ENCODE peak calls at places on chromosome 1, in five cellular contexts. One of them, this sample, is unnamed. For H3K4me1, the result is how much of the 10 kb centered on the place peaks cover.

GRCh38 chr1:153400244-153400643 is 9.4 kb upstream of the S100A8 start:
- DNase-seq in IMR-90: no peak
- DNase-seq in psoas muscle: no peak
- DNase-seq in aorta: no peak
- DNase-seq in neural progenitor cell: no peak
- DNase-seq in this sample: no peak

GRCh38 chr1:177442580-177442979 is 271.8 kb downstream of the BRINP2 start:
- DNase-seq in aorta: no peak
- DNase-seq in IMR-90: no peak
- DNase-seq in neural progenitor cell: no peak
- DNase-seq in psoas muscle: no peak
- DNase-seq in this sample: no peak

GRCh38 chr1:182698977-182699672 is 14.7 kb upstream of the RGS8 start:
- DNase-seq in aorta: peak
- DNase-seq in psoas muscle: peak
- DNase-seq in neural progenitor cell: no peak
- DNase-seq in IMR-90: no peak
- DNase-seq in this sample: peak

GRCh38 chr1:52629021-52629643 is 3.8 kb upstream of the SHISAL2A start:
- DNase-seq in psoas muscle: no peak
- DNase-seq in IMR-90: peak
- DNase-seq in aorta: no peak
- DNase-seq in neural progenitor cell: peak
- DNase-seq in this sample: no peak

GRCh38 chr1:184545601-184546000 is 158.8 kb downstream of the C1orf21 start:
- DNase-seq in IMR-90: peak
- DNase-seq in aorta: no peak
- DNase-seq in psoas muscle: no peak
- DNase-seq in neural progenitor cell: no peak
- DNase-seq in this sample: no peak

GRCh38 chr1:159190441-159190840 is 14.2 kb upstream of the ACKR1 start:
- DNase-seq in IMR-90: no peak
- DNase-seq in neural progenitor cell: no peak
- DNase-seq in psoas muscle: no peak
- DNase-seq in aorta: no peak
- DNase-seq in this sample: no peak

GRCh38 chr1:105909811-105910210 is 1146.7 kb upstream of the PRMT6 start:
- DNase-seq in aorta: no peak
- DNase-seq in neural progenitor cell: peak
- DNase-seq in IMR-90: no peak
- DNase-seq in psoas muscle: no peak
- DNase-seq in this sample: no peak

GRCh38 chr1:27528701-27529637 is 39.0 kb upstream of the WASF2 start:
- DNase-seq in psoas muscle: peak
- DNase-seq in neural progenitor cell: peak
- DNase-seq in aorta: peak
- DNase-seq in IMR-90: peak
- DNase-seq in this sample: peak

GRCh38 chr1:207903767-207904166 is 7.2 kb downstream of the CD34 start:
- DNase-seq in aorta: no peak
- DNase-seq in neural progenitor cell: no peak
- DNase-seq in IMR-90: no peak
- DNase-seq in psoas muscle: no peak
- DNase-seq in this sample: no peak

GRCh38 chr1:154886281-154887036 is 16.4 kb upstream of the KCNN3 start:
- DNase-seq in neural progenitor cell: no peak
- DNase-seq in psoas muscle: no peak
- DNase-seq in aorta: no peak
- DNase-seq in IMR-90: no peak
- DNase-seq in this sample: no peak

GRCh38 chr1:211944733-211945500 is 90.4 kb downstream of the INTS7 start:
- DNase-seq in neural progenitor cell: peak
- DNase-seq in aorta: no peak
- DNase-seq in psoas muscle: no peak
- DNase-seq in IMR-90: peak
- DNase-seq in this sample: no peak

GRCh38 chr1:35557118-35557610 is at the start of gene KIAA0319L:
- DNase-seq in IMR-90: peak
- DNase-seq in aorta: peak
- DNase-seq in neural progenitor cell: peak
- DNase-seq in psoas muscle: peak
- DNase-seq in this sample: peak

GRCh38 chr1:206757524-206758266 is 12.9 kb upstream of the IL19 start:
- DNase-seq in neural progenitor cell: no peak
- DNase-seq in psoas muscle: no peak
- DNase-seq in IMR-90: no peak
- DNase-seq in aorta: no peak
- DNase-seq in this sample: no peak

GRCh38 chr1:78519446-78519845 is 28.7 kb downstream of the PTGFR start:
- DNase-seq in IMR-90: peak
- DNase-seq in psoas muscle: no peak
- DNase-seq in neural progenitor cell: no peak
- DNase-seq in aorta: no peak
- DNase-seq in this sample: no peak

GRCh38 chr1:147605591-147605990 is 64.3 kb downstream of the BCL9 start:
- DNase-seq in neural progenitor cell: no peak
- DNase-seq in psoas muscle: no peak
- DNase-seq in IMR-90: peak
- DNase-seq in aorta: no peak
- DNase-seq in this sample: no peak

GRCh38 chr1:29445330-29445729 is 209.0 kb downstream of the PTPRU start:
- DNase-seq in IMR-90: no peak
- DNase-seq in aorta: no peak
- DNase-seq in neural progenitor cell: no peak
- DNase-seq in psoas muscle: no peak
- DNase-seq in this sample: no peak

GRCh38 chr1:26094677-26095383 is 16.8 kb upstream of the PDIK1L start:
- DNase-seq in aorta: peak
- DNase-seq in psoas muscle: peak
- DNase-seq in IMR-90: no peak
- DNase-seq in neural progenitor cell: peak
- DNase-seq in this sample: no peak

GRCh38 chr1:78146137-78146822 is 100.5 kb downstream of the GIPC2 start:
- DNase-seq in aorta: no peak
- DNase-seq in neural progenitor cell: no peak
- DNase-seq in IMR-90: no peak
- DNase-seq in psoas muscle: no peak
- DNase-seq in this sample: no peak

GRCh38 chr1:1432951-1433803 is 2.3 kb upstream of the VWA1 start:
- DNase-seq in IMR-90: no peak
- DNase-seq in neural progenitor cell: peak
- DNase-seq in aorta: peak
- DNase-seq in psoas muscle: peak
- DNase-seq in this sample: peak

GRCh38 chr1:48674641-48675040 is 102.0 kb downstream of the BEND5 start:
- DNase-seq in aorta: no peak
- DNase-seq in neural progenitor cell: no peak
- DNase-seq in psoas muscle: no peak
- DNase-seq in IMR-90: peak
- DNase-seq in this sample: no peak

GRCh38 chr1:13664451-13664850 is 35.5 kb upstream of the PRDM2 start:
- DNase-seq in psoas muscle: no peak
- DNase-seq in aorta: no peak
- DNase-seq in IMR-90: no peak
- DNase-seq in neural progenitor cell: no peak
- DNase-seq in this sample: no peak

GRCh38 chr1:94970783-94971182 is 43.9 kb upstream of the CNN3 start:
- DNase-seq in psoas muscle: no peak
- DNase-seq in neural progenitor cell: peak
- DNase-seq in IMR-90: no peak
- DNase-seq in aorta: no peak
- DNase-seq in this sample: no peak

GRCh38 chr1:23664837-23665795 is 26.5 kb upstream of the RPL11 start:
- DNase-seq in IMR-90: no peak
- DNase-seq in neural progenitor cell: peak
- DNase-seq in aorta: no peak
- DNase-seq in psoas muscle: no peak
- DNase-seq in this sample: no peak

GRCh38 chr1:214901718-214902117 is 180.8 kb upstream of the KCNK2 start:
- DNase-seq in neural progenitor cell: no peak
- DNase-seq in psoas muscle: no peak
- DNase-seq in aorta: no peak
- DNase-seq in IMR-90: peak
- DNase-seq in this sample: no peak

GRCh38 chr1:10637400-10637799 is 159.0 kb downstream of the CASZ1 start:
- DNase-seq in IMR-90: no peak
- DNase-seq in neural progenitor cell: no peak
- DNase-seq in psoas muscle: no peak
- DNase-seq in aorta: no peak
- DNase-seq in this sample: no peak

GRCh38 chr1:10634428-10635384 is 160.0 kb downstream of the PEX14 start:
- DNase-seq in aorta: peak
- DNase-seq in IMR-90: no peak
- DNase-seq in psoas muscle: no peak
- DNase-seq in neural progenitor cell: no peak
- DNase-seq in this sample: peak

GRCh38 chr1:10634075-10634427 is 159.3 kb downstream of the PEX14 start:
- DNase-seq in IMR-90: no peak
- DNase-seq in aorta: no peak
- DNase-seq in neural progenitor cell: no peak
- DNase-seq in psoas muscle: no peak
- DNase-seq in this sample: no peak

GRCh38 chr1:10635385-10635896 is 160.7 kb downstream of the PEX14 start:
- DNase-seq in aorta: no peak
- DNase-seq in psoas muscle: peak
- DNase-seq in neural progenitor cell: no peak
- DNase-seq in IMR-90: peak
- DNase-seq in this sample: peak

DNA sequence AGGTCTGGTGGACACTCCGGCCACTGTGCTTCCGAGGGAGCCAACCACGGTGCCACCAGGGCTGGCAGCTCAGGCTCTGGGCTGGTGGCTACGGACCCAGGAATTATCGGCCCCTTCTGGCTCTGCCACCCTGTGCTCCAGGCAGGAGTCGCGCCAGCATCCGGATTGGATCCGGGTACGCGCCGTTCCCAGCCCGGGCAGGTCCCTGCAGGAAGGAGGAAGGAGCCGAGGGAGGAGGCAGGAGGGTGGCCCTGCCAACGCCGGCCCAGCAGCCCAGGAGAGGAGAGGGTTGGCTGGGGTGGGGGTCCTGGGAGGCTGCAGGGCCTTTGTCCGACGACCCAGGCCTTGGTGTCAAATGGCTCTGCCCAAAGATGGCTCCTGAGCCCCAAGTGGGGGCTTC is 160.5 kb downstream of the CASZ1 start:
- DNase-seq in psoas muscle: no peak
- DNase-seq in IMR-90: no peak
- DNase-seq in neural progenitor cell: no peak
- DNase-seq in aorta: peak
- DNase-seq in this sample: peak
- H3K27ac ChIP-seq in psoas muscle: peak
- H3K27ac ChIP-seq in IMR-90: no peak
- H3K27ac ChIP-seq in neural progenitor cell: no peak
- H3K27ac ChIP-seq in aorta: peak
- H3K27ac ChIP-seq in this sample: peak

DNA sequence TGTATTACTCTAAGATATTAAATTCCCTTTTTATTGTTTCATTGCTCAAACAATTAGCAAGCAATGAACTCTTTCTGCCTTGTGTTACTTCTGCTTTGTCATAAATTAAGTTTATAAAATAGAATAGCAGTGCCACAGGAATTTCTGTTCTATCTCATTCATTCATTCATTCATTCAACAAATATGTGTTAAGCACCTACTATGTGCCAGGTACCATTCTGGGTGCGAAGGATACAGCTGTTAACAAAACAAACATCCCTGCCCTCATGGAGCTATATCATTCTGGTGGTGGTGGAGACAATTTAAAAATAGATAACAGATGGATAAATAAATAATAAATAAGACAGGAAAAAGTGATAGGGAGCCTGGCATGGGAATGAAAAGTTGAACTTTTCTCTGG is 34.5 kb upstream of the AHCYL1 start:
- DNase-seq in psoas muscle: no peak
- DNase-seq in aorta: no peak
- DNase-seq in IMR-90: no peak
- DNase-seq in neural progenitor cell: no peak
- DNase-seq in this sample: no peak
- H3K4me1 ChIP-seq in psoas muscle: under half
- H3K4me1 ChIP-seq in aorta: under half
- H3K4me1 ChIP-seq in IMR-90: under half
- H3K4me1 ChIP-seq in neural progenitor cell: under half
- H3K4me1 ChIP-seq in this sample: under half

DNA sequence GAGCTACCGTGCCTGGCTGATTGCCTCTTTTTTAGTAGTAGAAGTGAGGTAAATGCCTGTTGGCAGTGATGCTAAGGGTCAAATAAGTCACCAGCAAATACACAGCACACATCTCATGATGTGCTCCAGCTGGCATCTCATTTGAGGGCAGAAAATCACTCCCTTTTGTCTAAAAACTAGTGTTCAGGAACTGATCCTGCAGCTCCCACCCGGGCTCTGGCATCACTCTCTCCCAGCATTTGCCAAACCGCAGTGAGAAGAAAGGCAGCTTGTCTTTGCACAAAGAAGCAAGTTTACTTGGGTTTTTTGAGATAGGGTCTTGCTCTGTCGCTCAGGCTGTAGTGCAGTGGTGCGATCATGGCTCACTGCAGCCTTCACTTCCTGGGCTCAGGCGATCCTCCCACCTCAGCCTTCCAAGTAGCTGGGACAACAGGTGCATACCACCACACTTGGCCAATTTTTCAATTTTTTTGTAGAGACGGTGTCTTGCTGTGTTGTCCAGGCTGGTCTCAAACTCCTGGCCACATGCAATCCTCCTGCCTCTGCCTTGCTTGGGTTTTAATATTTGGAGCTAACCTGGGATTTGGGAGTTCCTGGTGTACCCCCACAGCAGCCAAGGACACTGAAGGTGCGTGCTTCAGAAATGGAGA is 4.1 kb downstream of the RBP7 start:
- DNase-seq in psoas muscle: no peak
- DNase-seq in neural progenitor cell: no peak
- DNase-seq in aorta: no peak
- DNase-seq in IMR-90: no peak
- DNase-seq in this sample: no peak
- H3K27ac ChIP-seq in psoas muscle: no peak
- H3K27ac ChIP-seq in neural progenitor cell: no peak
- H3K27ac ChIP-seq in aorta: no peak
- H3K27ac ChIP-seq in IMR-90: no peak
- H3K27ac ChIP-seq in this sample: no peak

DNA sequence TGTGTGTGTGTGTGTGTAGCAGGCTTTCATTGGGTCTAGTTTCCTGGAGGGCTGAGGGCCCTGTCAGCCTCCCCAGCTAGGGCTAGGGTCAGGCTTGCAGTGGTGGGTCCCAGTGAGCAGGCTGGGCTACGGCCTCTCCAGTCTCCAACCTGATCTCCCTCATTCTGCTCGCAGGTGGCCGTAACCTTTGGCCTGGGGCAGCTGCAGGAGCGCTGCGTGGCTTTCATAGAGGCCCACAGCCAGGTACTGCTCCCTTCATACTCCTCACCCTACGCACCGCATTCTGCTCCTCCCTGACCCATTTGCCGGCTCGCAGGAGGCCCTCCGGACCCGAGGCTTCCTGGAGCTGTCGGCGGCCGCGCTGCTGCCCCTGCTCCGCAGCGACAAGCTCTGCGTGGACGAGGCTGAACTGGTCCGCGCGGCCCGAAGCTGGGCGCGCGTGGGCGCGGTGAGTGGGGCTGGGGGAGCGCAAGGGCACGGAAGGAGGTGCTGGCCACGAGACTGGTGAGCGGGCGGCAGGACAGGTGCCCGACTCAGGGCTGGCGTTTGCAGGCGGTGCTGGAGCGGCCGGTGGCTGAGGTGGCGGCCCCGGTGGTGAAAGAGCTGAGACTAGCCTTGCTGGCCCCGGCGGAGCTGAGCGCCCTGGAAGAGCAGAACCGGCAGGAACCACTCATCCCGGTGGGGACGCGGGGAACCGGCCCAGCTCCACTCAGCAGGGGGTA is 4.7 kb downstream of the BTBD19 start:
- DNase-seq in neural progenitor cell: no peak
- DNase-seq in IMR-90: no peak
- DNase-seq in aorta: peak
- DNase-seq in psoas muscle: no peak
- DNase-seq in this sample: peak
- H3K4me1 ChIP-seq in neural progenitor cell: under half
- H3K4me1 ChIP-seq in IMR-90: under half
- H3K4me1 ChIP-seq in aorta: under half
- H3K4me1 ChIP-seq in psoas muscle: under half
- H3K4me1 ChIP-seq in this sample: under half

This sample was measured in tibial artery.